ENCODE peak calls at places on chromosome 15, in four cellular contexts. Z is ovary; A is K562; H is CD8-positive, alpha-beta memory T cell. R is an unnamed sample.

GRCh38 chr15:77144492-77145070 is 73.7 kb upstream of the TSPAN3 start:
- DNase-seq in Z (no peak), A (no peak), H (no peak), R (no peak)

GRCh38 chr15:64897345-64897985 is 14.2 kb upstream of the ANKDD1A start:
- DNase-seq in Z (peak; percentile 60), A (no peak), H (no peak), R (peak; percentile 73)

GRCh38 chr15:78237146-78237545 is 2.8 kb upstream of the ACSBG1 start:
- DNase-seq in Z (no peak), A (no peak), H (no peak), R (no peak)

GRCh38 chr15:95839367-95839782 is 491.1 kb upstream of the NR2F2 start:
- DNase-seq in Z (no peak), A (no peak), H (peak; percentile 3), R (no peak)

GRCh38 chr15:60006203-60006782 is 2.2 kb downstream of the FOXB1 start:
- DNase-seq in Z (no peak), A (peak; percentile 26), H (peak; percentile 54), R (no peak)

GRCh38 chr15:72197460-72198409 is at the start of gene GRAMD2A:
- DNase-seq in Z (no peak), A (no peak), H (no peak), R (peak; percentile 32)

GRCh38 chr15:45715528-45715927 is 80.7 kb downstream of the SQOR start:
- DNase-seq in Z (no peak), A (no peak), H (no peak), R (no peak)

GRCh38 chr15:87287156-87287555 is 969.4 kb downstream of the NTRK3 start:
- DNase-seq in Z (no peak), A (no peak), H (no peak), R (no peak)

GRCh38 chr15:76752549-76752948 is 152.6 kb downstream of the SCAPER start:
- DNase-seq in Z (no peak), A (no peak), H (no peak), R (no peak)

GRCh38 chr15:87671289-87671688 is 585.2 kb downstream of the NTRK3 start:
- DNase-seq in Z (no peak), A (peak; percentile 23), H (no peak), R (no peak)

GRCh38 chr15:40770147-40770721 is 454 bp downstream of the C15orf62 start:
- DNase-seq in Z (no peak), A (no peak), H (no peak), R (no peak)

GRCh38 chr15:32936283-32936918 is 218.6 kb downstream of the GREM1 start:
- DNase-seq in Z (no peak), A (peak; percentile 12), H (no peak), R (no peak)

GRCh38 chr15:70045045-70045444 is 52.7 kb downstream of the TLE3 start:
- DNase-seq in Z (peak; percentile 8), A (no peak), H (no peak), R (no peak)

GRCh38 chr15:65076486-65077290 is at the start of gene KBTBD13:
- DNase-seq in Z (no peak), A (no peak), H (no peak), R (no peak)

GRCh38 chr15:79872358-79873017 is 24.3 kb downstream of the MTHFS start:
- DNase-seq in Z (no peak), A (no peak), H (peak; percentile 49), R (no peak)

GRCh38 chr15:57100136-57100539 is 181.7 kb downstream of the TCF12 start:
- DNase-seq in Z (no peak), A (no peak), H (no peak), R (no peak)

GRCh38 chr15:67815036-67815592 is 10.2 kb upstream of the SKOR1 start:
- DNase-seq in Z (no peak), A (no peak), H (no peak), R (no peak)

GRCh38 chr15:38612159-38612863 is 47.7 kb upstream of the RASGRP1 start:
- DNase-seq in Z (no peak), A (no peak), H (no peak), R (no peak)

DNA sequence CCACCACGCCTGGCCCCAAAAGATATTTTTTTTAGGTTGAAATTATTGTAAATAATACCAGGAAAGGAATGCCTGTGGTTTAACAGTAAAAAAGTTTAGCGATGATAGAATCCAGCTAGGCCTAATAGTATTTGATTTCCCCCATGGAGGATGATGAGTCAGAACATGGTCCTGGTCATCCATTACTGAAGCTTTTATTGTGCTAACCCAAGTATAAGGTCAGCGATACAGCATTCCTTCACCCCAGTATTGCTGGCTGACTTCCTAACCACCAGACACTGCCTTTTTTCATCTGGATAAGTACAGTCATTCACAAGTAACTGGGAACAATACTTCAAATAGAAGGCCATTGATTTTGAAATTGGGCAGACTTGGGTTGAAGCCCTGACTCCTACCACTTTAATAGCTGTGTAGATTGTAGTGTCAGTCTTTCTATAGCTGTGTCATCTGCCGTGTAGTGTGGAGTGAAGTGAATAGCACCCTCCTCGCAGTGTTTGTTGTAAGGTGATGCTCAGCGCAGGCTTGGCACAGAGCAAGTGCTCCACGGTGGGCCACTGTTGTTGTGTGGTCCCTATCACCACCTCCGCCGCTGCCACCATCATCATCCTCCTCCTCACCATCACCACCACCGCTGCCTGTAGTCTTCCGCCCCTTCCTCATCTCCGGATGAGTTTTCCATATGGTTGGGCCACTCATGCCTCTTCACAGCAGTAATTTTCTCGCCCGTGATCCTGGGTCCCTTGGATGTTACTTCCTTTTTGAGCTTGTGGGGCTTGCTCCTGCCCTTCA is 436.0 kb upstream of the TPM1 start:
- DNase-seq in Z (no peak), A (no peak), H (no peak), R (no peak)
- H3K27ac ChIP-seq in Z (no peak overlapping the region), A (no peak overlapping the region), H (no peak overlapping the region), R (peak overlapping the region; percentile 41)

GRCh38 chr15:52481915-52482314 is 46.8 kb downstream of the MYO5A start:
- DNase-seq in Z (no peak), A (no peak), H (peak; percentile 87), R (no peak)
- H3K27ac ChIP-seq in Z (no peak overlapping the region), A (no peak overlapping the region), H (no peak overlapping the region), R (peak overlapping the region; percentile 45)

DNA sequence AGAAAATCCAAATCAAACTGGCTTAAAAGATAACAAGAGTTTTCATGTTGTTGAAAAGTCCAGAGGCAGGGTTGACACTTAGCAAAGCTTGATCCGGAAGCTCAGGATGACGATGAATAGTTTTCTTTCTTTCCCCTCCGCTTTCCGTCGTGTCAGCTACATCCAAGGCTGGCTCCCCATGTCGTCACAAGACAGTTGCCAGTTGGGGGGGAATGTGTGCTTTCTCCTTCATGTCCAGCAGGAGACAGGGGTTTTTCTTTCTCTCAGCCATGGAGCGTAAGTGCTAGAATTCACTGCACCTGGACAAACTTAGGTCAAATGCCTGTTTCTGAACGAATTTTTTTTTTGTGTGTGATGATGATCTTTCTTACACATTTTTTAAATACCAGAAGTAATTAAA is 273.8 kb upstream of the RGMA start:
- DNase-seq in Z (peak; percentile 24), A (no peak), H (no peak), R (no peak)
- H3K27ac ChIP-seq in Z (no peak overlapping the region), A (no peak overlapping the region), H (no peak overlapping the region), R (no peak overlapping the region)

DNA sequence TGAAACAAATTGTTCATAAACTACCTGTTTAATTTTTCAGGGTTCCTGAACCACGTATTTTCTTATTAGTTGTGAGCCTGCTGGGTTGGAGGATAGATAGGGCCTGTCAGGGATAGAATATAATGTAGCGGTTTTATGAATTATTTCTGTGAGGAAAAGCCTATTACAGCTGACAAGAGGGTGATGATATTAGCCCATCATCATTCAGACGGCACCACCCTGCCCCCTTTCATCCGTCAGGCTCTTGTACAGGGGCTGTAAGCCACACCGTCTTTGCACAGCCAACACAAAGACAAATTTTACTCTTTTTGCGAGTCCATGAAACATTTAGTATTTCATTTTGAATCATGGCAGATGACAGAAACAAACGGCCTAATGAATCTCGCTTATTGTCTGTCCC is 335.3 kb upstream of the TMCO5A start:
- DNase-seq in Z (no peak), A (no peak), H (no peak), R (no peak)
- H3K27ac ChIP-seq in Z (no peak overlapping the region), A (no peak overlapping the region), H (no peak overlapping the region), R (no peak overlapping the region)

GRCh38 chr15:66481107-66481856 is 16.3 kb downstream of the SNAPC5 start:
- DNase-seq in Z (no peak), A (peak; percentile 53), H (no peak), R (no peak)
- H3K27ac ChIP-seq in Z (no peak overlapping the region), A (peak overlapping the region; percentile 56), H (no peak overlapping the region), R (no peak overlapping the region)

DNA sequence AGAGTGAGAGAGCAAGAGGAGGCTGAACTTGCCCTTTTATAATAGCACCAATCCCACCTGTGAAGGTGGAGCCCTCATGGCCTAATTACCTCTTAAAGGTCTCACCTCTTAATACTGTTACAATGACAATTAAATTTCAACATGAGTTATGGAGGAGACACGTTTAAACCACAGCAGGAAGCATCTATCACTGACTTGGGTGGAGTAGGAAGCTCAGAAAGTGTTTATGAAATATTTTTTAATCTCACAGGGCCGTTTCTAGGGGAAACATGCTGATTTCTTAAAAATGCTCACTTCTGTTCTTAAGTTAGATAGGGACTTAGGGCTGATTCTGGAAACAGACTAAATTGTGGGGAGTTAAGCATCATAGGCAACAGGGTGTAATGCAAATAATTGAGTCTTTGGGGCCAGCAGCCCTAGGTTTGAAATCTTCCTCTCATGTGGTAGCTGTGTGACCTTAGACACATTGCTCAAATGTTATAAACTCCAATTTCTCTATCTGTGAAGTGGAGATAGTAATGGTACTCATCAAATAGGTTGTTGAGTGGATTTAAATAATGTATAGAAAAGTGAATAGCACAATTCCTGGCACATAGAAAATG is 133.3 kb upstream of the KLHL25 start:
- DNase-seq in Z (no peak), A (no peak), H (no peak), R (no peak)
- H3K27ac ChIP-seq in Z (no peak overlapping the region), A (no peak overlapping the region), H (no peak overlapping the region), R (no peak overlapping the region)

GRCh38 chr15:98649621-98649995 is 1.3 kb downstream of the IGF1R start:
- DNase-seq in Z (peak; percentile 52), A (peak; percentile 12), H (peak; percentile 65), R (peak; percentile 56)
- H3K27ac ChIP-seq in Z (peak overlapping the region; percentile 95), A (no peak overlapping the region), H (no peak overlapping the region), R (peak overlapping the region; percentile 98)

DNA sequence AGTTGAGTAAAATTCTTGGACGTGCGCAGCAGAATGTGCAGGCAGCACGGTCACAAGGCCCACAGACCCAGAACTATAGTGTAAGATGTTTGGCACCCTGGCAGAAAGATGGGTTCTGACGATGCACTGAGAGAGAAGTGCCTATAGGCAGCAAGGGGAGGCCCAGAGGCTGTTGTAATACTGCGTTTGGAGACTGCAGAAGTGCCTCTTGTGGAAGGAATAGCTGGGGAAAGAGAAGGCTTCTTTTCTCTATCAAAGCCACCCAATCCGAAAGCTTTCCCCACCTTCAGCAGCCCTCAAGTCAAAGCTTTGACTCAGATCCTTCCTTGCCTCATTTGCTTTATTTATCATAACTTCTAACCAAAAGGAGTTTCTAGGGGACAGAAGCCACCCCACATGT is 5.2 kb upstream of the SIN3A start:
- DNase-seq in Z (no peak), A (no peak), H (no peak), R (no peak)
- H3K27ac ChIP-seq in Z (no peak overlapping the region), A (no peak overlapping the region), H (no peak overlapping the region), R (no peak overlapping the region)

GRCh38 chr15:75048394-75048793 is 25.0 kb downstream of the PPCDC start:
- DNase-seq in Z (no peak), A (no peak), H (no peak), R (no peak)
- H3K27ac ChIP-seq in Z (no peak overlapping the region), A (no peak overlapping the region), H (no peak overlapping the region), R (peak overlapping the region; percentile 97)